ENCODE peak calls at places on chromosomes 13 and 19, in six cellular contexts. T, X, L, R, B and Y are unnamed samples.

GRCh38 chr19:47848871-47849473 is 10.1 kb upstream of the TPRX2 start:
- DNase-seq in X (peak; percentile 74), L (peak; percentile 91), B (peak; percentile 15), T (no peak), R (peak; percentile 57), Y (peak; percentile 57)

GRCh38 chr13:114161028-114161556 is 18.0 kb upstream of the CFAP97D2 start:
- DNase-seq in B (no peak), L (no peak), T (no peak), X (no peak), R (no peak), Y (no peak)

GRCh38 chr13:101267656-101268055 is 148.7 kb downstream of the NALCN start:
- DNase-seq in T (no peak), X (no peak), B (no peak), R (no peak), L (no peak), Y (no peak)

GRCh38 chr19:7922841-7923205 is 2.7 kb downstream of the SNAPC2 start:
- DNase-seq in R (no peak), L (no peak), X (no peak), B (no peak), T (no peak), Y (no peak)

GRCh38 chr19:49591731-49592485 is 926 bp downstream of the PRR12 start:
- DNase-seq in L (peak; percentile 79), T (no peak), X (peak; percentile 72), R (no peak), B (no peak), Y (no peak)

GRCh38 chr13:97385854-97386253 is 48.1 kb upstream of the RAP2A start:
- DNase-seq in R (no peak), B (no peak), L (no peak), X (no peak), T (no peak), Y (no peak)

GRCh38 chr13:114118086-114118762 is 14.2 kb downstream of the RASA3 start:
- DNase-seq in T (no peak), L (no peak), X (no peak), B (peak; percentile 62), R (no peak), Y (no peak)

GRCh38 chr13:57740719-57741118 is 109.2 kb downstream of the PCDH17 start:
- DNase-seq in B (no peak), L (no peak), X (no peak), T (no peak), R (no peak), Y (no peak)

GRCh38 chr13:79128158-79128557 is 277.9 kb downstream of the RBM26 start:
- DNase-seq in L (no peak), B (peak; percentile 2), X (no peak), R (no peak), T (peak; percentile 13), Y (no peak)

GRCh38 chr19:14368011-14368513 is 13.2 kb upstream of the ADGRE5 start:
- DNase-seq in T (no peak), L (no peak), X (no peak), R (no peak), B (no peak), Y (no peak)

GRCh38 chr19:12955996-12956395 is 1.0 kb downstream of the GADD45GIP1 start:
- DNase-seq in B (no peak), X (no peak), L (no peak), T (no peak), R (no peak), Y (no peak)

GRCh38 chr19:49678970-49679831 is 2.1 kb downstream of the PRMT1 start:
- DNase-seq in T (no peak), R (no peak), L (no peak), B (no peak), X (no peak), Y (no peak)

GRCh38 chr19:44792286-44792685 is 14.6 kb downstream of the CBLC start:
- DNase-seq in T (no peak), L (no peak), R (no peak), B (no peak), X (no peak), Y (no peak)

GRCh38 chr19:45492137-45492626 is 4.7 kb downstream of the RTN2 start:
- DNase-seq in T (no peak), R (no peak), B (no peak), L (no peak), X (no peak), Y (no peak)

GRCh38 chr19:50007170-50007569 is 18.0 kb downstream of the VRK3 start:
- DNase-seq in L (no peak), X (no peak), B (no peak), R (no peak), T (no peak), Y (no peak)

GRCh38 chr19:41801682-41802317 is 5.4 kb downstream of the CEACAM3 start:
- DNase-seq in X (no peak), R (no peak), B (no peak), L (no peak), T (no peak), Y (no peak)

GRCh38 chr19:20660473-20660872 is 898 bp downstream of the ZNF626 start:
- DNase-seq in B (no peak), R (no peak), L (no peak), T (no peak), X (peak; percentile 34), Y (no peak)

GRCh38 chr19:13052447-13053232 is 50.0 kb downstream of the LYL1 start:
- DNase-seq in X (no peak), R (no peak), T (no peak), B (no peak), L (no peak), Y (no peak)

DNA sequence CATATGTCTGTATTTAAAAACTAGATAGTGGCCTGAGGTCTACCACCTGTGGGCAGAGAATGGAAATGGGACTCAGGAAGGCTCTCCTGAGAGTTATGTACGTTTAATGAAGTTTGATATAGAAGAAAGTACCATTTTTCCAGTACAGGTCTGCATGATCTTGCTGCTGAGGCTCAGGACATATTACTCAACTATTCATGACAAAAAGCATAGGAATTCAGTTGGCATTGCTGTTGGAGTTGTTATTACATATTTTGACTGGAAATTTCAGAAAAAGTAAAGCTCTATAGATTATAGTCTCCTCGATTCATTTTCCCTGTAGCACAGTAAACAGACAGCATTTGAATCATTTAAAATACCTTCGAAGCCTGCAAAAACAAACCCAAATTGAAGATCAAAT is 469.8 kb downstream of the DCT start:
- DNase-seq in X (no peak), L (no peak), B (no peak), T (no peak), R (no peak), Y (no peak)
- TF ChIP-seq ZNF274 in X (no peak), L (no peak), B (no peak), T (no peak), R (no peak), Y (no peak)

GRCh38 chr13:90533866-90534265 is 813.6 kb upstream of the MIR17HG start:
- DNase-seq in T (no peak), R (no peak), L (no peak), X (no peak), B (no peak), Y (no peak)

GRCh38 chr13:90534617-90535340 is 812.7 kb upstream of the MIR17HG start:
- DNase-seq in R (no peak), B (no peak), T (no peak), L (no peak), X (no peak), Y (no peak)

GRCh38 chr13:90541346-90541745 is 806.1 kb upstream of the MIR17HG start:
- DNase-seq in T (no peak), B (no peak), R (no peak), X (no peak), L (no peak), Y (no peak)

GRCh38 chr13:90542959-90543358 is 804.5 kb upstream of the MIR17HG start:
- DNase-seq in B (no peak), X (no peak), L (no peak), T (no peak), R (no peak), Y (no peak)

DNA sequence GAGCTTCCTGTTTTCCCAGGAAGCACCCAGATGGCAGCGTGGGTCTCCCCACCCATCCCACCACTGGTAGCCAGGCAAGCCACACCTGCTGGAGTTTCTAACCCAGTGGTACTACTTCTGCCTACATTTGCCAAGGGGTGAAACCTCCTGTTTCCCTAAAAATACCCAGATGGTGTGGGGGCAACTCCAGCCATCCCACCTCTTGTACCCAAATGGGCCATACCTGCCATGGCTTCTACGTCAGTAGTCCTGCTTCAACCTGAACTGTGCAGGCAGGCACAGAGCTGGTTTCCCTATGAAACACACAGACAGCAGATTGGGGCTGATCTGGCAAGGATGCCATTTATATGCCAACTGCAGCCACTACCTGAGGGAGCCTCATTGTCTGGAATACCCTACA is 809.4 kb upstream of the MIR17HG start:
- DNase-seq in R (no peak), B (no peak), T (no peak), L (no peak), X (no peak), Y (no peak)
- H3K4me3 ChIP-seq in R (no peak overlapping the region), B (no peak overlapping the region), T (no peak overlapping the region), L (no peak overlapping the region), X (no peak overlapping the region), Y (no peak overlapping the region)

DNA sequence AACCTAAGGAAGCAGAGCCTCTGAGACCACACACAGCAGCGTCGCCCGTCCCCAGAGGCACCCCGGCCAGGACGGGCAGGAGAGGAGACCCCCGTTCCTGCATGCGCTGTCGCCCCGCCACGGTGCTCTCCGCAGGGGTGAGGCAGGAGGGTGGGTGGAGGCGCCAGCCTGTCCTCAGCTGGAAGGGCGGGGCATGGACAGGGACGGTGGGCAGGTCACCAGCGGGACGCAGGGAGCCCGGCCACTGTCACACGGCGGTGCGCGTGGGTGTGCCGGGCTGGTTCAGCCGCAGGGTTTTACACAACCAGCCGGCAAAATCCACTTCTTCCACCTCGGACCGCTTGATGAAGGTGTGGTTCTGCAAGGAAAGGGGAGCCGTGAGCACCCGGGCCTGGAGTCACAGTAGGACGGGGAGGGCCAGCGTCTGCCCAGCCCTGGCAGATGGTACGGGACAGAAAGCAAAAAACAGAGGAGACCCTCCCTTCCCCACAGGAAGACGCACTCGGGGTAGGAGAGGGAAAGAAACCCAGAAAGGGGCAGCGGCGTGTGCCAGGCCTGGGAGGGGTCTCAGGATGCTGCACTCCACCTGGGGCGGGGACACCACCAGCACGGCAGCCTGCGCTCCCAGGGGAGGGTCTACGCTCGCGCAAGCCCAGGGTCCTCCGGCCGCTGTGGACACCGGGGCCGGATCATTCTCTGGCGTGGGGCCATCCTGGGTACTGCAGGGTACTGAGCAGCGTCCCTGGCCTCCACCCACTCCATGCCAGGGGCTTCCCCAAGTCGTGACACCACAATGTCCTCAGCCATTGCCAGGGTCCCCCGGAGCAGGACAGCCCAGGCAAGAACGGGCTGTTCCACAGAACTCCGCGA is 23.9 kb upstream of the ZBTB7A start:
- DNase-seq in B (no peak), L (no peak), R (no peak), X (no peak), T (no peak), Y (no peak)
- TF ChIP-seq ZNF274 in B (no peak), L (no peak), R (no peak), X (no peak), T (no peak), Y (no peak)

GRCh38 chr19:29882719-29883105 is 59.3 kb upstream of the URI1 start:
- DNase-seq in T (no peak), R (no peak), X (no peak), L (peak; percentile 53), B (no peak), Y (no peak)

GRCh38 chr19:29880498-29881081 is 61.4 kb upstream of the URI1 start:
- DNase-seq in B (no peak), L (no peak), T (no peak), X (no peak), R (no peak), Y (no peak)

GRCh38 chr19:29881386-29881785 is 60.7 kb upstream of the URI1 start:
- DNase-seq in L (no peak), R (no peak), B (no peak), X (no peak), T (no peak), Y (no peak)

GRCh38 chr19:29878973-29879654 is 62.9 kb upstream of the URI1 start:
- DNase-seq in X (peak; percentile 71), R (peak; percentile 48), B (peak; percentile 50), T (no peak), L (no peak), Y (no peak)

GRCh38 chr19:29879655-29879974 is 62.4 kb upstream of the URI1 start:
- DNase-seq in T (no peak), R (no peak), L (no peak), X (no peak), B (no peak), Y (no peak)
- H3K4me3 ChIP-seq in T (no peak overlapping the region), R (no peak overlapping the region), L (no peak overlapping the region), X (no peak overlapping the region), B (no peak overlapping the region), Y (no peak overlapping the region)